ENCODE peak calls at places on chromosomes 11 and 22, in five cellular contexts. K is ELF-1, L is MV-4-11, T is astrocyte of the spinal cord, M is HuH-7. V is an unnamed sample.

GRCh38 chr11:27085605-27086004 is 45.0 kb downstream of the BBOX1 start:
- DNase-seq in K (no peak), L (no peak), T (no peak), M (no peak), V (no peak)

GRCh38 chr11:110818032-110818687 is 105.9 kb upstream of the ARHGAP20 start:
- DNase-seq in M (no peak), L (peak; percentile 47), K (no peak), T (peak; percentile 71), V (no peak)

GRCh38 chr22:49382451-49382735 is 445.3 kb downstream of the BRD1 start:
- DNase-seq in K (no peak), T (no peak), M (no peak), L (no peak), V (no peak)

GRCh38 chr11:413120-414081 is 1.4 kb downstream of the SIGIRR start:
- DNase-seq in L (no peak), K (no peak), T (no peak), M (no peak), V (no peak)

GRCh38 chr22:42418811-42419243 is 13.4 kb downstream of the NFAM1 start:
- DNase-seq in K (no peak), L (peak; percentile 69), T (no peak), M (no peak), V (no peak)

GRCh38 chr22:49934144-49934890 is 15.9 kb downstream of the CRELD2 start:
- DNase-seq in M (no peak), L (peak; percentile 13), T (peak; percentile 29), K (no peak), V (peak; percentile 81)

GRCh38 chr22:26975865-26976264 is 318.5 kb downstream of the MIAT start:
- DNase-seq in M (no peak), L (no peak), K (no peak), T (no peak), V (no peak)

GRCh38 chr11:115078461-115079438 is 400.4 kb downstream of the NXPE2 start:
- DNase-seq in M (no peak), K (no peak), L (no peak), T (no peak), V (no peak)

GRCh38 chr11:66277475-66278391 is at the start of gene CNIH2:
- DNase-seq in L (peak; percentile 16), K (no peak), M (peak; percentile 100), T (no peak), V (peak; percentile 98)

GRCh38 chr22:36936362-36937116 is 23.1 kb downstream of the CSF2RB start:
- DNase-seq in M (no peak), L (peak; percentile 28), T (no peak), K (no peak), V (no peak)

GRCh38 chr11:113681711-113682410 is 24.2 kb downstream of the TMPRSS5 start:
- DNase-seq in K (peak; percentile 55), M (no peak), T (peak; percentile 58), L (no peak), V (no peak)

V was measured in H7.